ENCODE peak calls at places on chromosomes 12 and 14, in five cellular contexts. E is transverse colon, L is type B pancreatic cell, O is fibroblast of lung, W is D341Med. Y is an unnamed sample.

GRCh38 chr14:68297871-68298468 is 478.4 kb downstream of the RAD51B start:
- DNase-seq in E (no peak), W (no peak), L (no peak), O (peak), Y (no peak)

GRCh38 chr14:89041245-89041585 is 216.8 kb downstream of the TTC8 start:
- DNase-seq in E (peak), L (no peak), W (no peak), O (no peak), Y (peak)

GRCh38 chr12:111741235-111741812 is 25.4 kb upstream of the ALDH2 start:
- DNase-seq in E (peak), L (no peak), W (no peak), O (peak), Y (peak)

GRCh38 chr12:76374395-76375020 is 26.3 kb upstream of the BBS10 start:
- DNase-seq in W (no peak), L (no peak), E (no peak), O (peak), Y (no peak)

GRCh38 chr12:16613199-16613598 is 7.2 kb upstream of the LMO3 start:
- DNase-seq in L (no peak), W (no peak), E (no peak), O (no peak), Y (no peak)

GRCh38 chr12:119940881-119941280 is 48.2 kb upstream of the BICDL1 start:
- DNase-seq in O (peak), E (no peak), W (no peak), L (no peak), Y (no peak)

GRCh38 chr14:64569108-64570045 is 19.6 kb downstream of the PPP1R36 start:
- DNase-seq in E (peak), L (no peak), O (peak), W (no peak), Y (peak)

GRCh38 chr14:21093769-21094681 is 4.4 kb downstream of the ZNF219 start:
- DNase-seq in L (no peak), W (peak), O (peak), E (no peak), Y (peak)

GRCh38 chr14:36584167-36584811 is 1.9 kb upstream of the NKX2-8 start:
- DNase-seq in O (no peak), L (no peak), W (no peak), E (no peak), Y (no peak)

GRCh38 chr12:74980510-74980909 is 229.1 kb downstream of the KCNC2 start:
- DNase-seq in O (peak), L (no peak), E (no peak), W (no peak), Y (no peak)

GRCh38 chr12:43338848-43339526 is 213.0 kb downstream of the ADAMTS20 start:
- DNase-seq in O (peak), W (peak), L (no peak), E (no peak), Y (no peak)

GRCh38 chr12:121334513-121335343 is 17.5 kb downstream of the ANAPC5 start:
- DNase-seq in O (peak), L (no peak), E (no peak), W (peak), Y (no peak)

GRCh38 chr12:93115198-93115601 is 186.1 kb upstream of the EEA1 start:
- DNase-seq in L (no peak), W (no peak), O (no peak), E (no peak), Y (no peak)

GRCh38 chr12:6606331-6607131 is 648 bp downstream of the CHD4 start:
- DNase-seq in E (peak), L (peak), O (peak), W (peak), Y (peak)

GRCh38 chr12:67774983-67775587 is 126.5 kb downstream of the DYRK2 start:
- DNase-seq in W (no peak), L (no peak), E (no peak), O (peak), Y (no peak)

GRCh38 chr14:55255979-55256378 is 15.2 kb upstream of the FBXO34 start:
- DNase-seq in W (no peak), L (no peak), O (no peak), E (no peak), Y (no peak)

GRCh38 chr14:69814397-69814796 is 17.4 kb upstream of the SLC10A1 start:
- DNase-seq in L (no peak), O (no peak), W (no peak), E (no peak), Y (no peak)

GRCh38 chr12:93805736-93806141 is 128.6 kb downstream of the CRADD start:
- DNase-seq in O (peak), W (no peak), E (no peak), L (no peak), Y (no peak)

GRCh38 chr12:132597333-132598283 is 12.8 kb downstream of the LRCOL1 start:
- DNase-seq in E (no peak), O (peak), L (no peak), W (no peak), Y (peak)

GRCh38 chr14:52299692-52300278 is 14.3 kb upstream of the PTGER2 start:
- DNase-seq in L (no peak), W (peak), O (peak), E (no peak), Y (no peak)

GRCh38 chr12:31507966-31508365 is 83.0 kb downstream of the DENND5B start:
- DNase-seq in W (no peak), O (peak), E (no peak), L (no peak), Y (no peak)

GRCh38 chr14:92122351-92122677 is 545 bp downstream of the CPSF2 start:
- DNase-seq in W (no peak), O (peak), E (peak), L (no peak), Y (no peak)

GRCh38 chr12:94545937-94546771 is 86.5 kb upstream of the CEP83 start:
- DNase-seq in O (peak), L (no peak), E (peak), W (peak), Y (peak)

GRCh38 chr12:64514456-64514855 is 62.5 kb downstream of the TBK1 start:
- DNase-seq in L (no peak), O (no peak), E (no peak), W (no peak), Y (no peak)

GRCh38 chr12:44317651-44318126 is 481.8 kb downstream of the TMEM117 start:
- DNase-seq in O (peak), W (peak), L (no peak), E (no peak), Y (no peak)

GRCh38 chr14:36625014-36625413 is 36.6 kb upstream of the PAX9 start:
- DNase-seq in W (no peak), O (no peak), E (no peak), L (no peak), Y (no peak)

Y was measured in thyroid gland.